ENCODE peak calls at places on chromosomes 7 and 10, in seven cellular contexts. One of them, this sample, is unnamed.

GRCh38 chr7:24715661-24716479 is 41.4 kb downstream of the GSDME start:
- DNase-seq in neural progenitor cell: peak
- DNase-seq in adrenal gland: no peak
- DNase-seq in GM10248: peak
- DNase-seq in left ventricle myocardium inferior: no peak
- DNase-seq in epithelial cell of proximal tubule: no peak
- DNase-seq in upper lobe of right lung: no peak
- DNase-seq in this sample: peak

GRCh38 chr10:125521721-125522680 is 161.0 kb downstream of the TEX36 start:
- DNase-seq in neural progenitor cell: peak
- DNase-seq in adrenal gland: peak
- DNase-seq in GM10248: peak
- DNase-seq in left ventricle myocardium inferior: no peak
- DNase-seq in epithelial cell of proximal tubule: no peak
- DNase-seq in upper lobe of right lung: no peak
- DNase-seq in this sample: peak

GRCh38 chr7:51069411-51070083 is 247.1 kb downstream of the COBL start:
- DNase-seq in neural progenitor cell: no peak
- DNase-seq in adrenal gland: no peak
- DNase-seq in GM10248: no peak
- DNase-seq in left ventricle myocardium inferior: no peak
- DNase-seq in epithelial cell of proximal tubule: no peak
- DNase-seq in upper lobe of right lung: no peak
- DNase-seq in this sample: no peak

GRCh38 chr7:16989883-16990413 is 108.2 kb upstream of the AGR3 start:
- DNase-seq in neural progenitor cell: no peak
- DNase-seq in adrenal gland: peak
- DNase-seq in GM10248: no peak
- DNase-seq in left ventricle myocardium inferior: peak
- DNase-seq in epithelial cell of proximal tubule: no peak
- DNase-seq in upper lobe of right lung: peak
- DNase-seq in this sample: no peak

GRCh38 chr7:71612892-71613291 is 480.9 kb downstream of the GALNT17 start:
- DNase-seq in neural progenitor cell: peak
- DNase-seq in adrenal gland: no peak
- DNase-seq in GM10248: no peak
- DNase-seq in left ventricle myocardium inferior: peak
- DNase-seq in epithelial cell of proximal tubule: no peak
- DNase-seq in upper lobe of right lung: no peak
- DNase-seq in this sample: no peak

GRCh38 chr10:86446987-86447386 is 74.6 kb downstream of the WAPL start:
- DNase-seq in neural progenitor cell: no peak
- DNase-seq in adrenal gland: no peak
- DNase-seq in GM10248: no peak
- DNase-seq in left ventricle myocardium inferior: no peak
- DNase-seq in epithelial cell of proximal tubule: no peak
- DNase-seq in upper lobe of right lung: no peak
- DNase-seq in this sample: no peak

GRCh38 chr7:10793995-10794780 is 179.5 kb upstream of the PHF14 start:
- DNase-seq in neural progenitor cell: no peak
- DNase-seq in adrenal gland: no peak
- DNase-seq in GM10248: no peak
- DNase-seq in left ventricle myocardium inferior: no peak
- DNase-seq in epithelial cell of proximal tubule: no peak
- DNase-seq in upper lobe of right lung: no peak
- DNase-seq in this sample: no peak

GRCh38 chr7:66845382-66846095 is 75.5 kb upstream of the TMEM248 start:
- DNase-seq in neural progenitor cell: no peak
- DNase-seq in adrenal gland: peak
- DNase-seq in GM10248: no peak
- DNase-seq in left ventricle myocardium inferior: no peak
- DNase-seq in epithelial cell of proximal tubule: no peak
- DNase-seq in upper lobe of right lung: no peak
- DNase-seq in this sample: no peak

GRCh38 chr7:1564603-1565022 is 5.2 kb downstream of the PSMG3 start:
- DNase-seq in neural progenitor cell: no peak
- DNase-seq in adrenal gland: no peak
- DNase-seq in GM10248: no peak
- DNase-seq in left ventricle myocardium inferior: no peak
- DNase-seq in epithelial cell of proximal tubule: no peak
- DNase-seq in upper lobe of right lung: no peak
- DNase-seq in this sample: no peak

GRCh38 chr10:102368072-102368471 is 27.4 kb upstream of the NFKB2 start:
- DNase-seq in neural progenitor cell: no peak
- DNase-seq in adrenal gland: no peak
- DNase-seq in GM10248: no peak
- DNase-seq in left ventricle myocardium inferior: no peak
- DNase-seq in epithelial cell of proximal tubule: no peak
- DNase-seq in upper lobe of right lung: no peak
- DNase-seq in this sample: no peak

GRCh38 chr7:149764481-149765398 is 8.6 kb downstream of the ZNF467 start:
- DNase-seq in neural progenitor cell: peak
- DNase-seq in adrenal gland: no peak
- DNase-seq in GM10248: no peak
- DNase-seq in left ventricle myocardium inferior: no peak
- DNase-seq in epithelial cell of proximal tubule: no peak
- DNase-seq in upper lobe of right lung: no peak
- DNase-seq in this sample: peak
- TF ChIP-seq CTCF in neural progenitor cell: peak
- TF ChIP-seq CTCF in adrenal gland: no peak
- TF ChIP-seq CTCF in GM10248: no peak
- TF ChIP-seq CTCF in left ventricle myocardium inferior: peak
- TF ChIP-seq CTCF in epithelial cell of proximal tubule: no peak
- TF ChIP-seq CTCF in upper lobe of right lung: no peak
- TF ChIP-seq CTCF in this sample: peak

GRCh38 chr7:68726386-68726785 is 871.9 kb upstream of the AUTS2 start:
- DNase-seq in neural progenitor cell: no peak
- DNase-seq in adrenal gland: peak
- DNase-seq in GM10248: no peak
- DNase-seq in left ventricle myocardium inferior: no peak
- DNase-seq in epithelial cell of proximal tubule: no peak
- DNase-seq in upper lobe of right lung: no peak
- DNase-seq in this sample: no peak

GRCh38 chr7:68724965-68725364 is 873.3 kb upstream of the AUTS2 start:
- DNase-seq in neural progenitor cell: no peak
- DNase-seq in adrenal gland: no peak
- DNase-seq in GM10248: no peak
- DNase-seq in left ventricle myocardium inferior: no peak
- DNase-seq in epithelial cell of proximal tubule: no peak
- DNase-seq in upper lobe of right lung: no peak
- DNase-seq in this sample: no peak

GRCh38 chr7:68729361-68729760 is 868.9 kb upstream of the AUTS2 start:
- DNase-seq in neural progenitor cell: peak
- DNase-seq in adrenal gland: no peak
- DNase-seq in GM10248: no peak
- DNase-seq in left ventricle myocardium inferior: peak
- DNase-seq in epithelial cell of proximal tubule: no peak
- DNase-seq in upper lobe of right lung: no peak
- DNase-seq in this sample: no peak

GRCh38 chr7:68722044-68722443 is 876.2 kb upstream of the AUTS2 start:
- DNase-seq in neural progenitor cell: no peak
- DNase-seq in adrenal gland: no peak
- DNase-seq in GM10248: no peak
- DNase-seq in left ventricle myocardium inferior: no peak
- DNase-seq in epithelial cell of proximal tubule: no peak
- DNase-seq in upper lobe of right lung: no peak
- DNase-seq in this sample: no peak

GRCh38 chr7:68725843-68726242 is 872.4 kb upstream of the AUTS2 start:
- DNase-seq in neural progenitor cell: no peak
- DNase-seq in adrenal gland: no peak
- DNase-seq in GM10248: no peak
- DNase-seq in left ventricle myocardium inferior: no peak
- DNase-seq in epithelial cell of proximal tubule: no peak
- DNase-seq in upper lobe of right lung: no peak
- DNase-seq in this sample: no peak
- TF ChIP-seq CTCF in neural progenitor cell: peak
- TF ChIP-seq CTCF in adrenal gland: no peak
- TF ChIP-seq CTCF in GM10248: no peak
- TF ChIP-seq CTCF in left ventricle myocardium inferior: no peak
- TF ChIP-seq CTCF in epithelial cell of proximal tubule: peak
- TF ChIP-seq CTCF in upper lobe of right lung: no peak
- TF ChIP-seq CTCF in this sample: no peak

DNA sequence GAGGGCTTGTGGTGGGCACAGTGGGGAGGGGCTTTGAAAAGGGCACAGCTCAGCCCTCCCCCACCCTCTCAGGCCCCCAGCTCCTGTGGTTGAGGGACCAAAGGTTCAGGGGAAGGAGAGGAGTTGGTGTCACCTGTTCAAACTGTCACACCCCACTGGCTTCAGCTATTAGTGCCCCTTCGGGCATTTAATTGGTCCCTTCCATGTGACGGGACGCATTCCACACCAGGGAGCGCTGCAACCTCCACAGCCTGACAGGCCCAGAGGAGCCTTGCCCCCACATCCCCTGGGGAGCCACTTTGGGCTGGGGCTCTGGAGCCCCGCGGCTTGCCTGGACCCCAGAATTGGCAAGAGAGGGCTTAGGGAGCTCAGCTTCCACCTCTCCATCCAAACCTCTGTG is 75.7 kb downstream of the C10orf105 start:
- DNase-seq in neural progenitor cell: no peak
- DNase-seq in adrenal gland: no peak
- DNase-seq in GM10248: peak
- DNase-seq in left ventricle myocardium inferior: no peak
- DNase-seq in epithelial cell of proximal tubule: no peak
- DNase-seq in upper lobe of right lung: no peak
- DNase-seq in this sample: peak
- TF ChIP-seq CTCF in neural progenitor cell: no peak
- TF ChIP-seq CTCF in adrenal gland: no peak
- TF ChIP-seq CTCF in GM10248: peak
- TF ChIP-seq CTCF in left ventricle myocardium inferior: no peak
- TF ChIP-seq CTCF in epithelial cell of proximal tubule: no peak
- TF ChIP-seq CTCF in upper lobe of right lung: no peak
- TF ChIP-seq CTCF in this sample: no peak

DNA sequence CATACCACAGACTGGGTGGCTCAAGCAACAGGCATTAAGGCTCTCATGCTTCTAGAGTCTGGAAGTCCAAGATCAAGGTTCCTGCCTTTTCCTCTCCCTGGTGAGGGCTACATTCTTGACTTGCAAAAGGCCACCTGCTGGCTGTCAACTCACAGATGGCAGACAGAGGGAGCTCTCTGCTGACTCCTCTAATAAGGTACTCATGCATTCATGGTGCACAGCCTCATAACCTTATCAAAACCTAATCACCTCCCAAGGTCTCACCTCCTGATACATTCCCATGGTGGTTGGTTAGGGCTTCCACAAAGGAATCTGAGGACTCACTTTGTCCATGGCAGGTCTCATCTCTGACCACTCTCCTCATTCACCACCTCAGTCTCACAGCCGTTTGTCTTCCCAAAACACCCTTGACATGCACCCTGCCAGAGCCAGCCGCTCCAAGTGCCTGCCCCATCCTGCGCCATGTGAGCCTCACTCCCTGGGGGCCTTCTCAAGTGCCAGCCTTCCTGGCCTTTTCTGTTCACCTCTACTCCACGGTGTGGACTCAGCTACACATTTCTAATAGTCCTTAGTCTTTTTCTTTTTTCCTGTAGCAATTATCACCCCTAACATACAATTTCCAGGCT is 400.3 kb upstream of the ADARB2 start:
- DNase-seq in neural progenitor cell: peak
- DNase-seq in adrenal gland: no peak
- DNase-seq in GM10248: no peak
- DNase-seq in left ventricle myocardium inferior: no peak
- DNase-seq in epithelial cell of proximal tubule: no peak
- DNase-seq in upper lobe of right lung: no peak
- DNase-seq in this sample: peak
- TF ChIP-seq CTCF in neural progenitor cell: peak
- TF ChIP-seq CTCF in adrenal gland: no peak
- TF ChIP-seq CTCF in GM10248: peak
- TF ChIP-seq CTCF in left ventricle myocardium inferior: no peak
- TF ChIP-seq CTCF in epithelial cell of proximal tubule: peak
- TF ChIP-seq CTCF in upper lobe of right lung: no peak
- TF ChIP-seq CTCF in this sample: peak

GRCh38 chr10:122154733-122155366 is 116.2 kb upstream of the BTBD16 start:
- DNase-seq in neural progenitor cell: peak
- DNase-seq in adrenal gland: no peak
- DNase-seq in GM10248: no peak
- DNase-seq in left ventricle myocardium inferior: no peak
- DNase-seq in epithelial cell of proximal tubule: no peak
- DNase-seq in upper lobe of right lung: peak
- DNase-seq in this sample: no peak
- TF ChIP-seq CTCF in neural progenitor cell: no peak
- TF ChIP-seq CTCF in adrenal gland: no peak
- TF ChIP-seq CTCF in GM10248: no peak
- TF ChIP-seq CTCF in left ventricle myocardium inferior: no peak
- TF ChIP-seq CTCF in epithelial cell of proximal tubule: no peak
- TF ChIP-seq CTCF in upper lobe of right lung: no peak
- TF ChIP-seq CTCF in this sample: no peak

GRCh38 chr7:93228302-93228701 is 2.0 kb upstream of the HEPACAM2 start:
- DNase-seq in neural progenitor cell: peak
- DNase-seq in adrenal gland: no peak
- DNase-seq in GM10248: peak
- DNase-seq in left ventricle myocardium inferior: no peak
- DNase-seq in epithelial cell of proximal tubule: no peak
- DNase-seq in upper lobe of right lung: no peak
- DNase-seq in this sample: peak

GRCh38 chr7:93226310-93226709 is at the start of gene HEPACAM2:
- DNase-seq in neural progenitor cell: no peak
- DNase-seq in adrenal gland: no peak
- DNase-seq in GM10248: no peak
- DNase-seq in left ventricle myocardium inferior: no peak
- DNase-seq in epithelial cell of proximal tubule: no peak
- DNase-seq in upper lobe of right lung: no peak
- DNase-seq in this sample: no peak

GRCh38 chr7:93232673-93233018 is 480 bp downstream of the VPS50 start:
- DNase-seq in neural progenitor cell: peak
- DNase-seq in adrenal gland: no peak
- DNase-seq in GM10248: no peak
- DNase-seq in left ventricle myocardium inferior: no peak
- DNase-seq in epithelial cell of proximal tubule: no peak
- DNase-seq in upper lobe of right lung: no peak
- DNase-seq in this sample: no peak

GRCh38 chr7:93231264-93231663 is 902 bp upstream of the VPS50 start:
- DNase-seq in neural progenitor cell: no peak
- DNase-seq in adrenal gland: no peak
- DNase-seq in GM10248: no peak
- DNase-seq in left ventricle myocardium inferior: no peak
- DNase-seq in epithelial cell of proximal tubule: no peak
- DNase-seq in upper lobe of right lung: no peak
- DNase-seq in this sample: no peak

GRCh38 chr7:93231799-93232672 is at the start of gene VPS50:
- DNase-seq in neural progenitor cell: peak
- DNase-seq in adrenal gland: peak
- DNase-seq in GM10248: peak
- DNase-seq in left ventricle myocardium inferior: peak
- DNase-seq in epithelial cell of proximal tubule: peak
- DNase-seq in upper lobe of right lung: peak
- DNase-seq in this sample: peak
- TF ChIP-seq CTCF in neural progenitor cell: no peak
- TF ChIP-seq CTCF in adrenal gland: peak
- TF ChIP-seq CTCF in GM10248: no peak
- TF ChIP-seq CTCF in left ventricle myocardium inferior: peak
- TF ChIP-seq CTCF in epithelial cell of proximal tubule: no peak
- TF ChIP-seq CTCF in upper lobe of right lung: no peak
- TF ChIP-seq CTCF in this sample: no peak

This sample was measured in nephron progenitor cell.